ENCODE peak calls at places on chromosomes 4 and X, in eight cellular contexts. One of them, this sample, is unnamed.

GRCh38 chr4:82223715-82224114 is 150.1 kb downstream of the HNRNPD start:
- DNase-seq in CD4-positive, alpha-beta T cell: no peak
- DNase-seq in left ventricle myocardium superior: no peak
- DNase-seq in amniotic stem cell: no peak
- DNase-seq in hippocampal formation: peak; percentile 7
- DNase-seq in retinal pigment epithelial cell: no peak
- DNase-seq in uterus: no peak
- DNase-seq in AG09319: no peak
- DNase-seq in this sample: no peak

GRCh38 chr4:166965562-166965961 is 268.7 kb downstream of the SPOCK3 start:
- DNase-seq in CD4-positive, alpha-beta T cell: no peak
- DNase-seq in left ventricle myocardium superior: no peak
- DNase-seq in amniotic stem cell: no peak
- DNase-seq in hippocampal formation: no peak
- DNase-seq in retinal pigment epithelial cell: no peak
- DNase-seq in uterus: no peak
- DNase-seq in AG09319: no peak
- DNase-seq in this sample: no peak

GRCh38 chrX:97482901-97483300 is 599.2 kb downstream of the RPA4 start:
- DNase-seq in CD4-positive, alpha-beta T cell: no peak
- DNase-seq in left ventricle myocardium superior: no peak
- DNase-seq in amniotic stem cell: no peak
- DNase-seq in hippocampal formation: no peak
- DNase-seq in retinal pigment epithelial cell: no peak
- DNase-seq in uterus: no peak
- DNase-seq in AG09319: no peak
- DNase-seq in this sample: no peak

GRCh38 chr4:26792639-26793038 is 68.0 kb upstream of the STIM2 start:
- DNase-seq in CD4-positive, alpha-beta T cell: no peak
- DNase-seq in left ventricle myocardium superior: no peak
- DNase-seq in amniotic stem cell: no peak
- DNase-seq in hippocampal formation: no peak
- DNase-seq in retinal pigment epithelial cell: no peak
- DNase-seq in uterus: no peak
- DNase-seq in AG09319: no peak
- DNase-seq in this sample: no peak

GRCh38 chr4:173057906-173058305 is 110.7 kb upstream of the GALNT7 start:
- DNase-seq in CD4-positive, alpha-beta T cell: no peak
- DNase-seq in left ventricle myocardium superior: no peak
- DNase-seq in amniotic stem cell: no peak
- DNase-seq in hippocampal formation: no peak
- DNase-seq in retinal pigment epithelial cell: no peak
- DNase-seq in uterus: no peak
- DNase-seq in AG09319: no peak
- DNase-seq in this sample: no peak

GRCh38 chr4:168577624-168578023 is 80.8 kb downstream of the PALLD start:
- DNase-seq in CD4-positive, alpha-beta T cell: no peak
- DNase-seq in left ventricle myocardium superior: no peak
- DNase-seq in amniotic stem cell: no peak
- DNase-seq in hippocampal formation: no peak
- DNase-seq in retinal pigment epithelial cell: no peak
- DNase-seq in uterus: no peak
- DNase-seq in AG09319: no peak
- DNase-seq in this sample: no peak

GRCh38 chr4:75514131-75514948 is at the start of the genes RCHY1 and THAP6:
- DNase-seq in CD4-positive, alpha-beta T cell: peak; percentile 88
- DNase-seq in left ventricle myocardium superior: peak; percentile 97
- DNase-seq in amniotic stem cell: peak; percentile 97
- DNase-seq in hippocampal formation: peak; percentile 96
- DNase-seq in retinal pigment epithelial cell: peak; percentile 89
- DNase-seq in uterus: peak; percentile 93
- DNase-seq in AG09319: peak; percentile 85
- DNase-seq in this sample: peak; percentile 73

GRCh38 chr4:98694076-98694475 is 35.7 kb upstream of the TSPAN5 start:
- DNase-seq in CD4-positive, alpha-beta T cell: no peak
- DNase-seq in left ventricle myocardium superior: no peak
- DNase-seq in amniotic stem cell: no peak
- DNase-seq in hippocampal formation: no peak
- DNase-seq in retinal pigment epithelial cell: no peak
- DNase-seq in uterus: no peak
- DNase-seq in AG09319: no peak
- DNase-seq in this sample: no peak

GRCh38 chrX:108584617-108585211 is 145.1 kb downstream of the COL4A5 start:
- DNase-seq in CD4-positive, alpha-beta T cell: no peak
- DNase-seq in left ventricle myocardium superior: no peak
- DNase-seq in amniotic stem cell: no peak
- DNase-seq in hippocampal formation: no peak
- DNase-seq in retinal pigment epithelial cell: no peak
- DNase-seq in uterus: no peak
- DNase-seq in AG09319: no peak
- DNase-seq in this sample: no peak

GRCh38 chr4:160319221-160319867 is 1216.5 kb downstream of the RAPGEF2 start:
- DNase-seq in CD4-positive, alpha-beta T cell: no peak
- DNase-seq in left ventricle myocardium superior: no peak
- DNase-seq in amniotic stem cell: no peak
- DNase-seq in hippocampal formation: no peak
- DNase-seq in retinal pigment epithelial cell: peak; percentile 39
- DNase-seq in uterus: no peak
- DNase-seq in AG09319: no peak
- DNase-seq in this sample: no peak

GRCh38 chr4:22029803-22030202 is 81.2 kb upstream of the KCNIP4 start:
- DNase-seq in CD4-positive, alpha-beta T cell: no peak
- DNase-seq in left ventricle myocardium superior: no peak
- DNase-seq in amniotic stem cell: no peak
- DNase-seq in hippocampal formation: no peak
- DNase-seq in retinal pigment epithelial cell: no peak
- DNase-seq in uterus: no peak
- DNase-seq in AG09319: no peak
- DNase-seq in this sample: no peak

GRCh38 chrX:125203379-125203736 is 116.3 kb upstream of the TEX13C start:
- DNase-seq in CD4-positive, alpha-beta T cell: no peak
- DNase-seq in left ventricle myocardium superior: no peak
- DNase-seq in amniotic stem cell: no peak
- DNase-seq in hippocampal formation: no peak
- DNase-seq in retinal pigment epithelial cell: no peak
- DNase-seq in uterus: no peak
- DNase-seq in AG09319: no peak
- DNase-seq in this sample: no peak

GRCh38 chr4:6750302-6751221 is 32.0 kb upstream of the KIAA0232 start:
- DNase-seq in CD4-positive, alpha-beta T cell: no peak
- DNase-seq in left ventricle myocardium superior: no peak
- DNase-seq in amniotic stem cell: no peak
- DNase-seq in hippocampal formation: no peak
- DNase-seq in retinal pigment epithelial cell: no peak
- DNase-seq in uterus: no peak
- DNase-seq in AG09319: no peak
- DNase-seq in this sample: no peak

GRCh38 chrX:11336201-11336600 is 43.0 kb downstream of the AMELX start:
- DNase-seq in CD4-positive, alpha-beta T cell: no peak
- DNase-seq in left ventricle myocardium superior: no peak
- DNase-seq in amniotic stem cell: no peak
- DNase-seq in hippocampal formation: no peak
- DNase-seq in retinal pigment epithelial cell: no peak
- DNase-seq in uterus: no peak
- DNase-seq in AG09319: no peak
- DNase-seq in this sample: no peak

GRCh38 chrX:153600032-153600373 is 1.1 kb upstream of the CCNQ start:
- DNase-seq in CD4-positive, alpha-beta T cell: no peak
- DNase-seq in left ventricle myocardium superior: no peak
- DNase-seq in amniotic stem cell: no peak
- DNase-seq in hippocampal formation: no peak
- DNase-seq in retinal pigment epithelial cell: no peak
- DNase-seq in uterus: no peak
- DNase-seq in AG09319: no peak
- DNase-seq in this sample: no peak

GRCh38 chr4:31613946-31614623 is 893.9 kb downstream of the PCDH7 start:
- DNase-seq in CD4-positive, alpha-beta T cell: no peak
- DNase-seq in left ventricle myocardium superior: no peak
- DNase-seq in amniotic stem cell: no peak
- DNase-seq in hippocampal formation: no peak
- DNase-seq in retinal pigment epithelial cell: no peak
- DNase-seq in uterus: no peak
- DNase-seq in AG09319: no peak
- DNase-seq in this sample: no peak

GRCh38 chr4:136863756-136864155 is 668.5 kb downstream of the PCDH18 start:
- DNase-seq in CD4-positive, alpha-beta T cell: no peak
- DNase-seq in left ventricle myocardium superior: no peak
- DNase-seq in amniotic stem cell: no peak
- DNase-seq in hippocampal formation: no peak
- DNase-seq in retinal pigment epithelial cell: no peak
- DNase-seq in uterus: no peak
- DNase-seq in AG09319: no peak
- DNase-seq in this sample: no peak

GRCh38 chrX:24173115-24173847 is 23.8 kb downstream of the ZFX start:
- DNase-seq in CD4-positive, alpha-beta T cell: no peak
- DNase-seq in left ventricle myocardium superior: no peak
- DNase-seq in amniotic stem cell: no peak
- DNase-seq in hippocampal formation: no peak
- DNase-seq in retinal pigment epithelial cell: no peak
- DNase-seq in uterus: no peak
- DNase-seq in AG09319: no peak
- DNase-seq in this sample: no peak

GRCh38 chr4:79862842-79863241 is 210.2 kb downstream of the ANTXR2 start:
- DNase-seq in CD4-positive, alpha-beta T cell: no peak
- DNase-seq in left ventricle myocardium superior: no peak
- DNase-seq in amniotic stem cell: no peak
- DNase-seq in hippocampal formation: no peak
- DNase-seq in retinal pigment epithelial cell: no peak
- DNase-seq in uterus: no peak
- DNase-seq in AG09319: no peak
- DNase-seq in this sample: no peak

GRCh38 chrX:100368167-100368566 is 41.9 kb downstream of the PCDH19 start:
- DNase-seq in CD4-positive, alpha-beta T cell: no peak
- DNase-seq in left ventricle myocardium superior: no peak
- DNase-seq in amniotic stem cell: no peak
- DNase-seq in hippocampal formation: no peak
- DNase-seq in retinal pigment epithelial cell: no peak
- DNase-seq in uterus: no peak
- DNase-seq in AG09319: no peak
- DNase-seq in this sample: no peak

GRCh38 chrX:44914532-44915198 is 41.7 kb downstream of the KDM6A start:
- DNase-seq in CD4-positive, alpha-beta T cell: no peak
- DNase-seq in left ventricle myocardium superior: no peak
- DNase-seq in amniotic stem cell: no peak
- DNase-seq in hippocampal formation: no peak
- DNase-seq in retinal pigment epithelial cell: no peak
- DNase-seq in uterus: no peak
- DNase-seq in AG09319: no peak
- DNase-seq in this sample: no peak

GRCh38 chr4:137705171-137705783 is 173.0 kb upstream of the PCDH18 start:
- DNase-seq in CD4-positive, alpha-beta T cell: no peak
- DNase-seq in left ventricle myocardium superior: no peak
- DNase-seq in amniotic stem cell: peak; percentile 55
- DNase-seq in hippocampal formation: no peak
- DNase-seq in retinal pigment epithelial cell: no peak
- DNase-seq in uterus: peak; percentile 40
- DNase-seq in AG09319: peak; percentile 70
- DNase-seq in this sample: no peak

GRCh38 chr4:81137446-81137845 is 77.6 kb downstream of the PRKG2 start:
- DNase-seq in CD4-positive, alpha-beta T cell: no peak
- DNase-seq in left ventricle myocardium superior: no peak
- DNase-seq in amniotic stem cell: no peak
- DNase-seq in hippocampal formation: no peak
- DNase-seq in retinal pigment epithelial cell: no peak
- DNase-seq in uterus: no peak
- DNase-seq in AG09319: no peak
- DNase-seq in this sample: peak; percentile 74

GRCh38 chr4:101155368-101155767 is 192.0 kb downstream of the PPP3CA start:
- DNase-seq in CD4-positive, alpha-beta T cell: no peak
- DNase-seq in left ventricle myocardium superior: no peak
- DNase-seq in amniotic stem cell: peak; percentile 34
- DNase-seq in hippocampal formation: no peak
- DNase-seq in retinal pigment epithelial cell: no peak
- DNase-seq in uterus: no peak
- DNase-seq in AG09319: peak; percentile 46
- DNase-seq in this sample: no peak

GRCh38 chr4:107278791-107279481 is 242.8 kb upstream of the DKK2 start:
- DNase-seq in CD4-positive, alpha-beta T cell: no peak
- DNase-seq in left ventricle myocardium superior: no peak
- DNase-seq in amniotic stem cell: no peak
- DNase-seq in hippocampal formation: no peak
- DNase-seq in retinal pigment epithelial cell: no peak
- DNase-seq in uterus: no peak
- DNase-seq in AG09319: no peak
- DNase-seq in this sample: no peak

GRCh38 chrX:49155900-49156837 is 6.4 kb upstream of the MAGIX start:
- DNase-seq in CD4-positive, alpha-beta T cell: peak; percentile 84
- DNase-seq in left ventricle myocardium superior: peak; percentile 96
- DNase-seq in amniotic stem cell: peak; percentile 75
- DNase-seq in hippocampal formation: peak; percentile 76
- DNase-seq in retinal pigment epithelial cell: peak; percentile 64
- DNase-seq in uterus: peak; percentile 90
- DNase-seq in AG09319: peak; percentile 62
- DNase-seq in this sample: no peak

GRCh38 chr4:8292388-8293107 is 23.0 kb downstream of the HTRA3 start:
- DNase-seq in CD4-positive, alpha-beta T cell: no peak
- DNase-seq in left ventricle myocardium superior: no peak
- DNase-seq in amniotic stem cell: no peak
- DNase-seq in hippocampal formation: no peak
- DNase-seq in retinal pigment epithelial cell: no peak
- DNase-seq in uterus: no peak
- DNase-seq in AG09319: no peak
- DNase-seq in this sample: no peak

GRCh38 chrX:12419591-12419990 is 281.3 kb downstream of the FRMPD4 start:
- DNase-seq in CD4-positive, alpha-beta T cell: no peak
- DNase-seq in left ventricle myocardium superior: no peak
- DNase-seq in amniotic stem cell: no peak
- DNase-seq in hippocampal formation: no peak
- DNase-seq in retinal pigment epithelial cell: no peak
- DNase-seq in uterus: no peak
- DNase-seq in AG09319: no peak
- DNase-seq in this sample: no peak

GRCh38 chr4:6560416-6561172 is 14.4 kb upstream of the MAN2B2 start:
- DNase-seq in CD4-positive, alpha-beta T cell: no peak
- DNase-seq in left ventricle myocardium superior: no peak
- DNase-seq in amniotic stem cell: no peak
- DNase-seq in hippocampal formation: no peak
- DNase-seq in retinal pigment epithelial cell: no peak
- DNase-seq in uterus: no peak
- DNase-seq in AG09319: no peak
- DNase-seq in this sample: no peak

GRCh38 chr4:113692809-113693411 is 68.6 kb downstream of the CAMK2D start:
- DNase-seq in CD4-positive, alpha-beta T cell: no peak
- DNase-seq in left ventricle myocardium superior: no peak
- DNase-seq in amniotic stem cell: no peak
- DNase-seq in hippocampal formation: no peak
- DNase-seq in retinal pigment epithelial cell: no peak
- DNase-seq in uterus: no peak
- DNase-seq in AG09319: no peak
- DNase-seq in this sample: no peak

GRCh38 chrX:43707812-43708548 is 51.9 kb downstream of the MAOA start:
- DNase-seq in CD4-positive, alpha-beta T cell: no peak
- DNase-seq in left ventricle myocardium superior: peak; percentile 62
- DNase-seq in amniotic stem cell: no peak
- DNase-seq in hippocampal formation: no peak
- DNase-seq in retinal pigment epithelial cell: no peak
- DNase-seq in uterus: peak; percentile 84
- DNase-seq in AG09319: no peak
- DNase-seq in this sample: no peak

GRCh38 chr4:145820407-145820806 is 118.2 kb downstream of the ZNF827 start:
- DNase-seq in CD4-positive, alpha-beta T cell: no peak
- DNase-seq in left ventricle myocardium superior: no peak
- DNase-seq in amniotic stem cell: no peak
- DNase-seq in hippocampal formation: no peak
- DNase-seq in retinal pigment epithelial cell: no peak
- DNase-seq in uterus: no peak
- DNase-seq in AG09319: no peak
- DNase-seq in this sample: no peak

GRCh38 chr4:177441061-177441802 is 1.0 kb downstream of the AGA start:
- DNase-seq in CD4-positive, alpha-beta T cell: no peak
- DNase-seq in left ventricle myocardium superior: no peak
- DNase-seq in amniotic stem cell: no peak
- DNase-seq in hippocampal formation: peak; percentile 17
- DNase-seq in retinal pigment epithelial cell: no peak
- DNase-seq in uterus: no peak
- DNase-seq in AG09319: no peak
- DNase-seq in this sample: no peak

GRCh38 chr4:27692868-27693634 is 832.4 kb downstream of the STIM2 start:
- DNase-seq in CD4-positive, alpha-beta T cell: no peak
- DNase-seq in left ventricle myocardium superior: no peak
- DNase-seq in amniotic stem cell: no peak
- DNase-seq in hippocampal formation: no peak
- DNase-seq in retinal pigment epithelial cell: no peak
- DNase-seq in uterus: no peak
- DNase-seq in AG09319: no peak
- DNase-seq in this sample: no peak

This sample was measured in SK-N-MC.